ENCODE peak calls at places on chromosomes 7 and 10, in seven cellular contexts. One of them, this sample, is unnamed.

GRCh38 chr7:101589052-101589451 is 40.0 kb downstream of the MYL10 start:
- DNase-seq in heart right ventricle: no peak
- DNase-seq in T-helper 9 cell: no peak
- DNase-seq in renal cortical epithelial cell: no peak
- DNase-seq in stimulated activated CD8-positive, alpha-beta memory T cell treated with anti-CD3 and anti-CD28 coated beads, Interleukin-12 subunit alpha, Interleukin-12 subunit beta, amount 100 ng/mL, for 1 hour: no peak
- DNase-seq in HCT116: no peak
- DNase-seq in activated T-helper 2 cell treated with anti-CD3 and anti-CD28 coated beads, Interferon-gamma antibody, Interleukin-2, Interleukin-4, amounts not matched to agents 10 μg/mL and 5 μg/mL and 100 μg/mL, durations not matched to agents 14 hours and 24 hours and 36 hours: no peak
- DNase-seq in this sample: no peak

GRCh38 chr7:69708857-69709256 is 110.6 kb downstream of the AUTS2 start:
- DNase-seq in T-helper 9 cell: no peak
- DNase-seq in HCT116: no peak
- DNase-seq in stimulated activated CD8-positive, alpha-beta memory T cell treated with anti-CD3 and anti-CD28 coated beads, Interleukin-12 subunit alpha, Interleukin-12 subunit beta, amount 100 ng/mL, for 1 hour: no peak
- DNase-seq in heart right ventricle: no peak
- DNase-seq in activated T-helper 2 cell treated with anti-CD3 and anti-CD28 coated beads, Interferon-gamma antibody, Interleukin-2, Interleukin-4, amounts not matched to agents 10 μg/mL and 5 μg/mL and 100 μg/mL, durations not matched to agents 14 hours and 24 hours and 36 hours: no peak
- DNase-seq in renal cortical epithelial cell: peak; percentile 38
- DNase-seq in this sample: no peak

GRCh38 chr10:77311186-77311585 is 326.4 kb downstream of the KCNMA1 start:
- DNase-seq in heart right ventricle: no peak
- DNase-seq in HCT116: no peak
- DNase-seq in T-helper 9 cell: no peak
- DNase-seq in stimulated activated CD8-positive, alpha-beta memory T cell treated with anti-CD3 and anti-CD28 coated beads, Interleukin-12 subunit alpha, Interleukin-12 subunit beta, amount 100 ng/mL, for 1 hour: no peak
- DNase-seq in activated T-helper 2 cell treated with anti-CD3 and anti-CD28 coated beads, Interferon-gamma antibody, Interleukin-2, Interleukin-4, amounts not matched to agents 10 μg/mL and 5 μg/mL and 100 μg/mL, durations not matched to agents 14 hours and 24 hours and 36 hours: no peak
- DNase-seq in renal cortical epithelial cell: no peak
- DNase-seq in this sample: no peak

GRCh38 chr10:19702215-19702614 is 114.0 kb upstream of the PLXDC2 start:
- DNase-seq in stimulated activated CD8-positive, alpha-beta memory T cell treated with anti-CD3 and anti-CD28 coated beads, Interleukin-12 subunit alpha, Interleukin-12 subunit beta, amount 100 ng/mL, for 1 hour: no peak
- DNase-seq in renal cortical epithelial cell: peak; percentile 35
- DNase-seq in activated T-helper 2 cell treated with anti-CD3 and anti-CD28 coated beads, Interferon-gamma antibody, Interleukin-2, Interleukin-4, amounts not matched to agents 10 μg/mL and 5 μg/mL and 100 μg/mL, durations not matched to agents 14 hours and 24 hours and 36 hours: no peak
- DNase-seq in HCT116: no peak
- DNase-seq in heart right ventricle: no peak
- DNase-seq in T-helper 9 cell: no peak
- DNase-seq in this sample: no peak

GRCh38 chr7:132118641-132119040 is 457.6 kb downstream of the PLXNA4 start:
- DNase-seq in stimulated activated CD8-positive, alpha-beta memory T cell treated with anti-CD3 and anti-CD28 coated beads, Interleukin-12 subunit alpha, Interleukin-12 subunit beta, amount 100 ng/mL, for 1 hour: no peak
- DNase-seq in T-helper 9 cell: no peak
- DNase-seq in activated T-helper 2 cell treated with anti-CD3 and anti-CD28 coated beads, Interferon-gamma antibody, Interleukin-2, Interleukin-4, amounts not matched to agents 10 μg/mL and 5 μg/mL and 100 μg/mL, durations not matched to agents 14 hours and 24 hours and 36 hours: no peak
- DNase-seq in renal cortical epithelial cell: no peak
- DNase-seq in heart right ventricle: no peak
- DNase-seq in HCT116: no peak
- DNase-seq in this sample: no peak

GRCh38 chr7:134988161-134988560 is 1.9 kb downstream of the AGBL3 start:
- DNase-seq in renal cortical epithelial cell: peak; percentile 43
- DNase-seq in T-helper 9 cell: no peak
- DNase-seq in HCT116: no peak
- DNase-seq in heart right ventricle: no peak
- DNase-seq in activated T-helper 2 cell treated with anti-CD3 and anti-CD28 coated beads, Interferon-gamma antibody, Interleukin-2, Interleukin-4, amounts not matched to agents 10 μg/mL and 5 μg/mL and 100 μg/mL, durations not matched to agents 14 hours and 24 hours and 36 hours: no peak
- DNase-seq in stimulated activated CD8-positive, alpha-beta memory T cell treated with anti-CD3 and anti-CD28 coated beads, Interleukin-12 subunit alpha, Interleukin-12 subunit beta, amount 100 ng/mL, for 1 hour: no peak
- DNase-seq in this sample: no peak

GRCh38 chr10:116744163-116744788 is 1.9 kb upstream of the HSPA12A start:
- DNase-seq in activated T-helper 2 cell treated with anti-CD3 and anti-CD28 coated beads, Interferon-gamma antibody, Interleukin-2, Interleukin-4, amounts not matched to agents 10 μg/mL and 5 μg/mL and 100 μg/mL, durations not matched to agents 14 hours and 24 hours and 36 hours: no peak
- DNase-seq in renal cortical epithelial cell: no peak
- DNase-seq in T-helper 9 cell: no peak
- DNase-seq in HCT116: no peak
- DNase-seq in stimulated activated CD8-positive, alpha-beta memory T cell treated with anti-CD3 and anti-CD28 coated beads, Interleukin-12 subunit alpha, Interleukin-12 subunit beta, amount 100 ng/mL, for 1 hour: no peak
- DNase-seq in heart right ventricle: no peak
- DNase-seq in this sample: no peak

GRCh38 chr7:35722054-35722849 is 27.3 kb upstream of the HERPUD2 start:
- DNase-seq in activated T-helper 2 cell treated with anti-CD3 and anti-CD28 coated beads, Interferon-gamma antibody, Interleukin-2, Interleukin-4, amounts not matched to agents 10 μg/mL and 5 μg/mL and 100 μg/mL, durations not matched to agents 14 hours and 24 hours and 36 hours: no peak
- DNase-seq in stimulated activated CD8-positive, alpha-beta memory T cell treated with anti-CD3 and anti-CD28 coated beads, Interleukin-12 subunit alpha, Interleukin-12 subunit beta, amount 100 ng/mL, for 1 hour: no peak
- DNase-seq in T-helper 9 cell: no peak
- DNase-seq in HCT116: no peak
- DNase-seq in renal cortical epithelial cell: no peak
- DNase-seq in heart right ventricle: no peak
- DNase-seq in this sample: no peak

GRCh38 chr10:89281606-89282395 is 20.0 kb upstream of the IFIT2 start:
- DNase-seq in heart right ventricle: no peak
- DNase-seq in HCT116: no peak
- DNase-seq in renal cortical epithelial cell: no peak
- DNase-seq in stimulated activated CD8-positive, alpha-beta memory T cell treated with anti-CD3 and anti-CD28 coated beads, Interleukin-12 subunit alpha, Interleukin-12 subunit beta, amount 100 ng/mL, for 1 hour: no peak
- DNase-seq in T-helper 9 cell: no peak
- DNase-seq in activated T-helper 2 cell treated with anti-CD3 and anti-CD28 coated beads, Interferon-gamma antibody, Interleukin-2, Interleukin-4, amounts not matched to agents 10 μg/mL and 5 μg/mL and 100 μg/mL, durations not matched to agents 14 hours and 24 hours and 36 hours: no peak
- DNase-seq in this sample: no peak

GRCh38 chr10:68371604-68372003 is 35.5 kb downstream of the RUFY2 start:
- DNase-seq in HCT116: no peak
- DNase-seq in stimulated activated CD8-positive, alpha-beta memory T cell treated with anti-CD3 and anti-CD28 coated beads, Interleukin-12 subunit alpha, Interleukin-12 subunit beta, amount 100 ng/mL, for 1 hour: no peak
- DNase-seq in T-helper 9 cell: no peak
- DNase-seq in heart right ventricle: no peak
- DNase-seq in activated T-helper 2 cell treated with anti-CD3 and anti-CD28 coated beads, Interferon-gamma antibody, Interleukin-2, Interleukin-4, amounts not matched to agents 10 μg/mL and 5 μg/mL and 100 μg/mL, durations not matched to agents 14 hours and 24 hours and 36 hours: no peak
- DNase-seq in renal cortical epithelial cell: no peak
- DNase-seq in this sample: no peak

GRCh38 chr7:151012031-151012692 is 12.1 kb downstream of the ATG9B start:
- DNase-seq in activated T-helper 2 cell treated with anti-CD3 and anti-CD28 coated beads, Interferon-gamma antibody, Interleukin-2, Interleukin-4, amounts not matched to agents 10 μg/mL and 5 μg/mL and 100 μg/mL, durations not matched to agents 14 hours and 24 hours and 36 hours: no peak
- DNase-seq in renal cortical epithelial cell: no peak
- DNase-seq in HCT116: no peak
- DNase-seq in stimulated activated CD8-positive, alpha-beta memory T cell treated with anti-CD3 and anti-CD28 coated beads, Interleukin-12 subunit alpha, Interleukin-12 subunit beta, amount 100 ng/mL, for 1 hour: no peak
- DNase-seq in T-helper 9 cell: no peak
- DNase-seq in heart right ventricle: no peak
- DNase-seq in this sample: no peak

GRCh38 chr7:47803029-47803428 is 145.2 kb downstream of the PKD1L1 start:
- DNase-seq in renal cortical epithelial cell: no peak
- DNase-seq in HCT116: no peak
- DNase-seq in activated T-helper 2 cell treated with anti-CD3 and anti-CD28 coated beads, Interferon-gamma antibody, Interleukin-2, Interleukin-4, amounts not matched to agents 10 μg/mL and 5 μg/mL and 100 μg/mL, durations not matched to agents 14 hours and 24 hours and 36 hours: no peak
- DNase-seq in stimulated activated CD8-positive, alpha-beta memory T cell treated with anti-CD3 and anti-CD28 coated beads, Interleukin-12 subunit alpha, Interleukin-12 subunit beta, amount 100 ng/mL, for 1 hour: no peak
- DNase-seq in T-helper 9 cell: no peak
- DNase-seq in heart right ventricle: no peak
- DNase-seq in this sample: no peak

GRCh38 chr10:51389415-51390342 is 309.7 kb downstream of the CSTF2T start:
- DNase-seq in activated T-helper 2 cell treated with anti-CD3 and anti-CD28 coated beads, Interferon-gamma antibody, Interleukin-2, Interleukin-4, amounts not matched to agents 10 μg/mL and 5 μg/mL and 100 μg/mL, durations not matched to agents 14 hours and 24 hours and 36 hours: peak; percentile 13
- DNase-seq in T-helper 9 cell: peak; percentile 4
- DNase-seq in heart right ventricle: peak; percentile 18
- DNase-seq in HCT116: peak; percentile 16
- DNase-seq in stimulated activated CD8-positive, alpha-beta memory T cell treated with anti-CD3 and anti-CD28 coated beads, Interleukin-12 subunit alpha, Interleukin-12 subunit beta, amount 100 ng/mL, for 1 hour: no peak
- DNase-seq in renal cortical epithelial cell: peak; percentile 97
- DNase-seq in this sample: no peak

GRCh38 chr7:19404912-19405329 is 259.7 kb upstream of the FERD3L start:
- DNase-seq in stimulated activated CD8-positive, alpha-beta memory T cell treated with anti-CD3 and anti-CD28 coated beads, Interleukin-12 subunit alpha, Interleukin-12 subunit beta, amount 100 ng/mL, for 1 hour: no peak
- DNase-seq in T-helper 9 cell: no peak
- DNase-seq in renal cortical epithelial cell: peak; percentile 99
- DNase-seq in heart right ventricle: no peak
- DNase-seq in HCT116: peak; percentile 57
- DNase-seq in activated T-helper 2 cell treated with anti-CD3 and anti-CD28 coated beads, Interferon-gamma antibody, Interleukin-2, Interleukin-4, amounts not matched to agents 10 μg/mL and 5 μg/mL and 100 μg/mL, durations not matched to agents 14 hours and 24 hours and 36 hours: no peak
- DNase-seq in this sample: no peak

GRCh38 chr10:122054046-122055025 is 65.4 kb downstream of the TACC2 start:
- DNase-seq in activated T-helper 2 cell treated with anti-CD3 and anti-CD28 coated beads, Interferon-gamma antibody, Interleukin-2, Interleukin-4, amounts not matched to agents 10 μg/mL and 5 μg/mL and 100 μg/mL, durations not matched to agents 14 hours and 24 hours and 36 hours: no peak
- DNase-seq in heart right ventricle: peak; percentile 64
- DNase-seq in HCT116: peak; percentile 57
- DNase-seq in T-helper 9 cell: no peak
- DNase-seq in stimulated activated CD8-positive, alpha-beta memory T cell treated with anti-CD3 and anti-CD28 coated beads, Interleukin-12 subunit alpha, Interleukin-12 subunit beta, amount 100 ng/mL, for 1 hour: no peak
- DNase-seq in renal cortical epithelial cell: peak; percentile 30
- DNase-seq in this sample: no peak

GRCh38 chr7:158072889-158073730 is 514.5 kb downstream of the PTPRN2 start:
- DNase-seq in HCT116: no peak
- DNase-seq in T-helper 9 cell: no peak
- DNase-seq in heart right ventricle: no peak
- DNase-seq in stimulated activated CD8-positive, alpha-beta memory T cell treated with anti-CD3 and anti-CD28 coated beads, Interleukin-12 subunit alpha, Interleukin-12 subunit beta, amount 100 ng/mL, for 1 hour: no peak
- DNase-seq in activated T-helper 2 cell treated with anti-CD3 and anti-CD28 coated beads, Interferon-gamma antibody, Interleukin-2, Interleukin-4, amounts not matched to agents 10 μg/mL and 5 μg/mL and 100 μg/mL, durations not matched to agents 14 hours and 24 hours and 36 hours: no peak
- DNase-seq in renal cortical epithelial cell: no peak
- DNase-seq in this sample: no peak

GRCh38 chr10:79376078-79376628 is 28.9 kb downstream of the PPIF start:
- DNase-seq in heart right ventricle: no peak
- DNase-seq in T-helper 9 cell: no peak
- DNase-seq in HCT116: no peak
- DNase-seq in activated T-helper 2 cell treated with anti-CD3 and anti-CD28 coated beads, Interferon-gamma antibody, Interleukin-2, Interleukin-4, amounts not matched to agents 10 μg/mL and 5 μg/mL and 100 μg/mL, durations not matched to agents 14 hours and 24 hours and 36 hours: no peak
- DNase-seq in renal cortical epithelial cell: no peak
- DNase-seq in stimulated activated CD8-positive, alpha-beta memory T cell treated with anti-CD3 and anti-CD28 coated beads, Interleukin-12 subunit alpha, Interleukin-12 subunit beta, amount 100 ng/mL, for 1 hour: no peak
- DNase-seq in this sample: no peak

GRCh38 chr7:13508586-13508985 is 480.9 kb downstream of the ETV1 start:
- DNase-seq in stimulated activated CD8-positive, alpha-beta memory T cell treated with anti-CD3 and anti-CD28 coated beads, Interleukin-12 subunit alpha, Interleukin-12 subunit beta, amount 100 ng/mL, for 1 hour: no peak
- DNase-seq in renal cortical epithelial cell: peak; percentile 9
- DNase-seq in activated T-helper 2 cell treated with anti-CD3 and anti-CD28 coated beads, Interferon-gamma antibody, Interleukin-2, Interleukin-4, amounts not matched to agents 10 μg/mL and 5 μg/mL and 100 μg/mL, durations not matched to agents 14 hours and 24 hours and 36 hours: no peak
- DNase-seq in HCT116: no peak
- DNase-seq in T-helper 9 cell: no peak
- DNase-seq in heart right ventricle: no peak
- DNase-seq in this sample: no peak

GRCh38 chr10:11434323-11434722 is 177.1 kb downstream of the USP6NL start:
- DNase-seq in activated T-helper 2 cell treated with anti-CD3 and anti-CD28 coated beads, Interferon-gamma antibody, Interleukin-2, Interleukin-4, amounts not matched to agents 10 μg/mL and 5 μg/mL and 100 μg/mL, durations not matched to agents 14 hours and 24 hours and 36 hours: no peak
- DNase-seq in heart right ventricle: no peak
- DNase-seq in T-helper 9 cell: no peak
- DNase-seq in HCT116: no peak
- DNase-seq in renal cortical epithelial cell: no peak
- DNase-seq in stimulated activated CD8-positive, alpha-beta memory T cell treated with anti-CD3 and anti-CD28 coated beads, Interleukin-12 subunit alpha, Interleukin-12 subunit beta, amount 100 ng/mL, for 1 hour: no peak
- DNase-seq in this sample: no peak

GRCh38 chr10:64699244-64699643 is 1178.0 kb downstream of the REEP3 start:
- DNase-seq in activated T-helper 2 cell treated with anti-CD3 and anti-CD28 coated beads, Interferon-gamma antibody, Interleukin-2, Interleukin-4, amounts not matched to agents 10 μg/mL and 5 μg/mL and 100 μg/mL, durations not matched to agents 14 hours and 24 hours and 36 hours: no peak
- DNase-seq in stimulated activated CD8-positive, alpha-beta memory T cell treated with anti-CD3 and anti-CD28 coated beads, Interleukin-12 subunit alpha, Interleukin-12 subunit beta, amount 100 ng/mL, for 1 hour: no peak
- DNase-seq in T-helper 9 cell: no peak
- DNase-seq in HCT116: no peak
- DNase-seq in heart right ventricle: no peak
- DNase-seq in renal cortical epithelial cell: no peak
- DNase-seq in this sample: no peak

GRCh38 chr10:75405201-75406143 is 3.9 kb upstream of the ZNF503 start:
- DNase-seq in stimulated activated CD8-positive, alpha-beta memory T cell treated with anti-CD3 and anti-CD28 coated beads, Interleukin-12 subunit alpha, Interleukin-12 subunit beta, amount 100 ng/mL, for 1 hour: no peak
- DNase-seq in T-helper 9 cell: no peak
- DNase-seq in activated T-helper 2 cell treated with anti-CD3 and anti-CD28 coated beads, Interferon-gamma antibody, Interleukin-2, Interleukin-4, amounts not matched to agents 10 μg/mL and 5 μg/mL and 100 μg/mL, durations not matched to agents 14 hours and 24 hours and 36 hours: no peak
- DNase-seq in heart right ventricle: no peak
- DNase-seq in renal cortical epithelial cell: no peak
- DNase-seq in HCT116: no peak
- DNase-seq in this sample: no peak

GRCh38 chr7:14303536-14303935 is 314.1 kb upstream of the ETV1 start:
- DNase-seq in renal cortical epithelial cell: peak; percentile 63
- DNase-seq in stimulated activated CD8-positive, alpha-beta memory T cell treated with anti-CD3 and anti-CD28 coated beads, Interleukin-12 subunit alpha, Interleukin-12 subunit beta, amount 100 ng/mL, for 1 hour: no peak
- DNase-seq in HCT116: peak; percentile 3
- DNase-seq in activated T-helper 2 cell treated with anti-CD3 and anti-CD28 coated beads, Interferon-gamma antibody, Interleukin-2, Interleukin-4, amounts not matched to agents 10 μg/mL and 5 μg/mL and 100 μg/mL, durations not matched to agents 14 hours and 24 hours and 36 hours: no peak
- DNase-seq in T-helper 9 cell: no peak
- DNase-seq in heart right ventricle: no peak
- DNase-seq in this sample: no peak

GRCh38 chr10:90130321-90131086 is 429.1 kb downstream of the KIF20B start:
- DNase-seq in stimulated activated CD8-positive, alpha-beta memory T cell treated with anti-CD3 and anti-CD28 coated beads, Interleukin-12 subunit alpha, Interleukin-12 subunit beta, amount 100 ng/mL, for 1 hour: no peak
- DNase-seq in heart right ventricle: no peak
- DNase-seq in activated T-helper 2 cell treated with anti-CD3 and anti-CD28 coated beads, Interferon-gamma antibody, Interleukin-2, Interleukin-4, amounts not matched to agents 10 μg/mL and 5 μg/mL and 100 μg/mL, durations not matched to agents 14 hours and 24 hours and 36 hours: no peak
- DNase-seq in renal cortical epithelial cell: no peak
- DNase-seq in T-helper 9 cell: no peak
- DNase-seq in HCT116: no peak
- DNase-seq in this sample: no peak

GRCh38 chr10:122565766-122566206 is 5.2 kb downstream of the DMBT1 start:
- DNase-seq in renal cortical epithelial cell: peak; percentile 81
- DNase-seq in stimulated activated CD8-positive, alpha-beta memory T cell treated with anti-CD3 and anti-CD28 coated beads, Interleukin-12 subunit alpha, Interleukin-12 subunit beta, amount 100 ng/mL, for 1 hour: peak; percentile 70
- DNase-seq in HCT116: peak; percentile 85
- DNase-seq in T-helper 9 cell: peak; percentile 73
- DNase-seq in activated T-helper 2 cell treated with anti-CD3 and anti-CD28 coated beads, Interferon-gamma antibody, Interleukin-2, Interleukin-4, amounts not matched to agents 10 μg/mL and 5 μg/mL and 100 μg/mL, durations not matched to agents 14 hours and 24 hours and 36 hours: peak; percentile 36
- DNase-seq in heart right ventricle: peak; percentile 77
- DNase-seq in this sample: peak; percentile 47

GRCh38 chr10:92244796-92245195 is 46.1 kb downstream of the CPEB3 start:
- DNase-seq in activated T-helper 2 cell treated with anti-CD3 and anti-CD28 coated beads, Interferon-gamma antibody, Interleukin-2, Interleukin-4, amounts not matched to agents 10 μg/mL and 5 μg/mL and 100 μg/mL, durations not matched to agents 14 hours and 24 hours and 36 hours: no peak
- DNase-seq in HCT116: no peak
- DNase-seq in renal cortical epithelial cell: no peak
- DNase-seq in T-helper 9 cell: no peak
- DNase-seq in heart right ventricle: no peak
- DNase-seq in stimulated activated CD8-positive, alpha-beta memory T cell treated with anti-CD3 and anti-CD28 coated beads, Interleukin-12 subunit alpha, Interleukin-12 subunit beta, amount 100 ng/mL, for 1 hour: no peak
- DNase-seq in this sample: no peak

GRCh38 chr10:120495226-120495625 is 38.2 kb downstream of the PLPP4 start:
- DNase-seq in stimulated activated CD8-positive, alpha-beta memory T cell treated with anti-CD3 and anti-CD28 coated beads, Interleukin-12 subunit alpha, Interleukin-12 subunit beta, amount 100 ng/mL, for 1 hour: no peak
- DNase-seq in heart right ventricle: no peak
- DNase-seq in HCT116: no peak
- DNase-seq in T-helper 9 cell: no peak
- DNase-seq in renal cortical epithelial cell: peak; percentile 90
- DNase-seq in activated T-helper 2 cell treated with anti-CD3 and anti-CD28 coated beads, Interferon-gamma antibody, Interleukin-2, Interleukin-4, amounts not matched to agents 10 μg/mL and 5 μg/mL and 100 μg/mL, durations not matched to agents 14 hours and 24 hours and 36 hours: no peak
- DNase-seq in this sample: no peak

GRCh38 chr10:84654671-84655070 is 326.3 kb downstream of the CCSER2 start:
- DNase-seq in renal cortical epithelial cell: no peak
- DNase-seq in activated T-helper 2 cell treated with anti-CD3 and anti-CD28 coated beads, Interferon-gamma antibody, Interleukin-2, Interleukin-4, amounts not matched to agents 10 μg/mL and 5 μg/mL and 100 μg/mL, durations not matched to agents 14 hours and 24 hours and 36 hours: no peak
- DNase-seq in HCT116: no peak
- DNase-seq in T-helper 9 cell: no peak
- DNase-seq in heart right ventricle: no peak
- DNase-seq in stimulated activated CD8-positive, alpha-beta memory T cell treated with anti-CD3 and anti-CD28 coated beads, Interleukin-12 subunit alpha, Interleukin-12 subunit beta, amount 100 ng/mL, for 1 hour: no peak
- DNase-seq in this sample: no peak

GRCh38 chr10:89480047-89480446 is 55.3 kb downstream of the SLC16A12 start:
- DNase-seq in activated T-helper 2 cell treated with anti-CD3 and anti-CD28 coated beads, Interferon-gamma antibody, Interleukin-2, Interleukin-4, amounts not matched to agents 10 μg/mL and 5 μg/mL and 100 μg/mL, durations not matched to agents 14 hours and 24 hours and 36 hours: no peak
- DNase-seq in HCT116: no peak
- DNase-seq in T-helper 9 cell: no peak
- DNase-seq in heart right ventricle: no peak
- DNase-seq in stimulated activated CD8-positive, alpha-beta memory T cell treated with anti-CD3 and anti-CD28 coated beads, Interleukin-12 subunit alpha, Interleukin-12 subunit beta, amount 100 ng/mL, for 1 hour: no peak
- DNase-seq in renal cortical epithelial cell: no peak
- DNase-seq in this sample: no peak

GRCh38 chr7:149468208-149468607 is 7.3 kb upstream of the ZNF777 start:
- DNase-seq in HCT116: no peak
- DNase-seq in stimulated activated CD8-positive, alpha-beta memory T cell treated with anti-CD3 and anti-CD28 coated beads, Interleukin-12 subunit alpha, Interleukin-12 subunit beta, amount 100 ng/mL, for 1 hour: no peak
- DNase-seq in renal cortical epithelial cell: no peak
- DNase-seq in heart right ventricle: no peak
- DNase-seq in T-helper 9 cell: no peak
- DNase-seq in activated T-helper 2 cell treated with anti-CD3 and anti-CD28 coated beads, Interferon-gamma antibody, Interleukin-2, Interleukin-4, amounts not matched to agents 10 μg/mL and 5 μg/mL and 100 μg/mL, durations not matched to agents 14 hours and 24 hours and 36 hours: no peak
- DNase-seq in this sample: no peak

GRCh38 chr7:8881916-8882315 is 448.5 kb downstream of the NXPH1 start:
- DNase-seq in heart right ventricle: no peak
- DNase-seq in stimulated activated CD8-positive, alpha-beta memory T cell treated with anti-CD3 and anti-CD28 coated beads, Interleukin-12 subunit alpha, Interleukin-12 subunit beta, amount 100 ng/mL, for 1 hour: no peak
- DNase-seq in activated T-helper 2 cell treated with anti-CD3 and anti-CD28 coated beads, Interferon-gamma antibody, Interleukin-2, Interleukin-4, amounts not matched to agents 10 μg/mL and 5 μg/mL and 100 μg/mL, durations not matched to agents 14 hours and 24 hours and 36 hours: no peak
- DNase-seq in renal cortical epithelial cell: no peak
- DNase-seq in HCT116: no peak
- DNase-seq in T-helper 9 cell: no peak
- DNase-seq in this sample: no peak

GRCh38 chr7:36995776-36996175 is 271.5 kb upstream of the AOAH start:
- DNase-seq in stimulated activated CD8-positive, alpha-beta memory T cell treated with anti-CD3 and anti-CD28 coated beads, Interleukin-12 subunit alpha, Interleukin-12 subunit beta, amount 100 ng/mL, for 1 hour: no peak
- DNase-seq in HCT116: no peak
- DNase-seq in activated T-helper 2 cell treated with anti-CD3 and anti-CD28 coated beads, Interferon-gamma antibody, Interleukin-2, Interleukin-4, amounts not matched to agents 10 μg/mL and 5 μg/mL and 100 μg/mL, durations not matched to agents 14 hours and 24 hours and 36 hours: no peak
- DNase-seq in renal cortical epithelial cell: no peak
- DNase-seq in heart right ventricle: no peak
- DNase-seq in T-helper 9 cell: no peak
- DNase-seq in this sample: no peak

GRCh38 chr7:138691166-138691565 is 10.0 kb downstream of the SVOPL start:
- DNase-seq in renal cortical epithelial cell: no peak
- DNase-seq in activated T-helper 2 cell treated with anti-CD3 and anti-CD28 coated beads, Interferon-gamma antibody, Interleukin-2, Interleukin-4, amounts not matched to agents 10 μg/mL and 5 μg/mL and 100 μg/mL, durations not matched to agents 14 hours and 24 hours and 36 hours: no peak
- DNase-seq in stimulated activated CD8-positive, alpha-beta memory T cell treated with anti-CD3 and anti-CD28 coated beads, Interleukin-12 subunit alpha, Interleukin-12 subunit beta, amount 100 ng/mL, for 1 hour: no peak
- DNase-seq in HCT116: no peak
- DNase-seq in heart right ventricle: no peak
- DNase-seq in T-helper 9 cell: no peak
- DNase-seq in this sample: no peak

GRCh38 chr10:1400129-1400865 is 337.0 kb downstream of the ADARB2 start:
- DNase-seq in stimulated activated CD8-positive, alpha-beta memory T cell treated with anti-CD3 and anti-CD28 coated beads, Interleukin-12 subunit alpha, Interleukin-12 subunit beta, amount 100 ng/mL, for 1 hour: no peak
- DNase-seq in heart right ventricle: no peak
- DNase-seq in T-helper 9 cell: no peak
- DNase-seq in renal cortical epithelial cell: no peak
- DNase-seq in activated T-helper 2 cell treated with anti-CD3 and anti-CD28 coated beads, Interferon-gamma antibody, Interleukin-2, Interleukin-4, amounts not matched to agents 10 μg/mL and 5 μg/mL and 100 μg/mL, durations not matched to agents 14 hours and 24 hours and 36 hours: no peak
- DNase-seq in HCT116: no peak
- DNase-seq in this sample: no peak

GRCh38 chr10:51422311-51423120 is 276.9 kb downstream of the CSTF2T start:
- DNase-seq in T-helper 9 cell: peak; percentile 1
- DNase-seq in HCT116: peak; percentile 16
- DNase-seq in activated T-helper 2 cell treated with anti-CD3 and anti-CD28 coated beads, Interferon-gamma antibody, Interleukin-2, Interleukin-4, amounts not matched to agents 10 μg/mL and 5 μg/mL and 100 μg/mL, durations not matched to agents 14 hours and 24 hours and 36 hours: no peak
- DNase-seq in renal cortical epithelial cell: peak; percentile 39
- DNase-seq in heart right ventricle: peak; percentile 24
- DNase-seq in stimulated activated CD8-positive, alpha-beta memory T cell treated with anti-CD3 and anti-CD28 coated beads, Interleukin-12 subunit alpha, Interleukin-12 subunit beta, amount 100 ng/mL, for 1 hour: peak; percentile 5
- DNase-seq in this sample: no peak

This sample was measured in activated T-helper 1 cell treated with Interleukin-2 at 50 U/mL for 16 hours.